ENCODE peak calls at places on chromosome 14, in six cellular contexts. K, W, X, Z, U and Q are unnamed samples.

GRCh38 chr14:68566075-68566474 is 226.8 kb downstream of the ZFP36L1 start:
- DNase-seq in K (no peak), W (no peak), X (no peak), Z (no peak), U (peak), Q (no peak)

GRCh38 chr14:104283197-104284106 is 145.1 kb downstream of the KIF26A start:
- DNase-seq in K (no peak), W (no peak), X (no peak), Z (no peak), U (no peak), Q (no peak)

GRCh38 chr14:74290415-74290814 is 12.3 kb downstream of the ABCD4 start:
- DNase-seq in K (no peak), W (peak), X (no peak), Z (no peak), U (no peak), Q (peak)

GRCh38 chr14:31770271-31770670 is 209.1 kb downstream of the NUBPL start:
- DNase-seq in K (no peak), W (no peak), X (no peak), Z (no peak), U (no peak), Q (no peak)

GRCh38 chr14:20662968-20663731 is 21.2 kb upstream of the RNASE4 start:
- DNase-seq in K (peak), W (peak), X (peak), Z (peak), U (peak), Q (peak)

GRCh38 chr14:61927015-61927414 is 164.8 kb downstream of the SNAPC1 start:
- DNase-seq in K (no peak), W (no peak), X (no peak), Z (no peak), U (no peak), Q (peak)

GRCh38 chr14:37592288-37593274 is 2.5 kb downstream of the FOXA1 start:
- DNase-seq in K (no peak), W (no peak), X (no peak), Z (no peak), U (no peak), Q (no peak)

GRCh38 chr14:53628747-53629146 is 327.9 kb downstream of the BMP4 start:
- DNase-seq in K (no peak), W (no peak), X (no peak), Z (no peak), U (no peak), Q (no peak)

GRCh38 chr14:26286806-26287205 is 311.0 kb downstream of the NOVA1 start:
- DNase-seq in K (no peak), W (no peak), X (no peak), Z (no peak), U (no peak), Q (peak)

GRCh38 chr14:105204206-105204930 is 23.3 kb upstream of the NUDT14 start:
- DNase-seq in K (no peak), W (no peak), X (no peak), Z (no peak), U (no peak), Q (no peak)

GRCh38 chr14:26218858-26219257 is 379.0 kb downstream of the NOVA1 start:
- DNase-seq in K (no peak), W (no peak), X (no peak), Z (no peak), U (no peak), Q (no peak)

GRCh38 chr14:65229431-65230286 is 127.3 kb upstream of the MAX start:
- DNase-seq in K (no peak), W (peak), X (no peak), Z (no peak), U (peak), Q (no peak)

GRCh38 chr14:104140463-104141331 is 2.3 kb downstream of the KIF26A start:
- DNase-seq in K (no peak), W (no peak), X (no peak), Z (no peak), U (no peak), Q (no peak)

GRCh38 chr14:68291820-68292219 is 472.2 kb downstream of the RAD51B start:
- DNase-seq in K (peak), W (no peak), X (peak), Z (no peak), U (peak), Q (no peak)

GRCh38 chr14:100676089-100676685 is 50.5 kb upstream of the DLK1 start:
- DNase-seq in K (no peak), W (peak), X (no peak), Z (no peak), U (no peak), Q (no peak)

GRCh38 chr14:23387916-23388882 is 11.4 kb downstream of the CMTM5 start:
- DNase-seq in K (no peak), W (no peak), X (no peak), Z (no peak), U (no peak), Q (no peak)

GRCh38 chr14:103348154-103348553 is 14.1 kb downstream of the EIF5 start:
- DNase-seq in K (no peak), W (no peak), X (no peak), Z (no peak), U (no peak), Q (peak)

GRCh38 chr14:53412819-53413664 is 259.9 kb upstream of the DDHD1 start:
- DNase-seq in K (no peak), W (no peak), X (no peak), Z (no peak), U (peak), Q (no peak)

GRCh38 chr14:75969891-75970290 is 11.9 kb downstream of the TGFB3 start:
- DNase-seq in K (no peak), W (no peak), X (no peak), Z (no peak), U (no peak), Q (no peak)

GRCh38 chr14:81536125-81536771 is 2.6 kb upstream of the SEL1L start:
- DNase-seq in K (no peak), W (no peak), X (no peak), Z (no peak), U (no peak), Q (no peak)

GRCh38 chr14:89388853-89389252 is 28.2 kb downstream of the FOXN3 start:
- DNase-seq in K (no peak), W (no peak), X (no peak), Z (no peak), U (no peak), Q (peak)

GRCh38 chr14:56189306-56189705 is 71.1 kb downstream of the PELI2 start:
- DNase-seq in K (no peak), W (no peak), X (no peak), Z (no peak), U (no peak), Q (peak)

GRCh38 chr14:53509845-53510244 is 356.7 kb upstream of the DDHD1 start:
- DNase-seq in K (no peak), W (no peak), X (no peak), Z (no peak), U (no peak), Q (peak)

GRCh38 chr14:103108749-103109207 is 14.3 kb downstream of the EXOC3L4 start:
- DNase-seq in K (no peak), W (peak), X (no peak), Z (no peak), U (no peak), Q (peak)

GRCh38 chr14:29217813-29218450 is 451.3 kb downstream of the FOXG1 start:
- DNase-seq in K (no peak), W (no peak), X (no peak), Z (no peak), U (peak), Q (peak)

GRCh38 chr14:37472906-37473305 is 122.1 kb downstream of the FOXA1 start:
- DNase-seq in K (no peak), W (no peak), X (no peak), Z (no peak), U (no peak), Q (no peak)

GRCh38 chr14:26702721-26703250 is 105.0 kb upstream of the NOVA1 start:
- DNase-seq in K (no peak), W (no peak), X (no peak), Z (no peak), U (no peak), Q (no peak)

GRCh38 chr14:101627913-101628257 is 66.6 kb downstream of the DIO3 start:
- DNase-seq in K (no peak), W (no peak), X (no peak), Z (no peak), U (no peak), Q (no peak)

GRCh38 chr14:52694761-52695480 is 437 bp downstream of the ERO1A start:
- DNase-seq in K (no peak), W (peak), X (no peak), Z (peak), U (peak), Q (peak)

GRCh38 chr14:94473666-94474410 is 2.2 kb downstream of the SERPINA9 start:
- DNase-seq in K (no peak), W (no peak), X (no peak), Z (no peak), U (no peak), Q (no peak)
- H3K27ac ChIP-seq in K (no peak), W (no peak), X (no peak), Z (no peak), U (no peak), Q (no peak)

DNA sequence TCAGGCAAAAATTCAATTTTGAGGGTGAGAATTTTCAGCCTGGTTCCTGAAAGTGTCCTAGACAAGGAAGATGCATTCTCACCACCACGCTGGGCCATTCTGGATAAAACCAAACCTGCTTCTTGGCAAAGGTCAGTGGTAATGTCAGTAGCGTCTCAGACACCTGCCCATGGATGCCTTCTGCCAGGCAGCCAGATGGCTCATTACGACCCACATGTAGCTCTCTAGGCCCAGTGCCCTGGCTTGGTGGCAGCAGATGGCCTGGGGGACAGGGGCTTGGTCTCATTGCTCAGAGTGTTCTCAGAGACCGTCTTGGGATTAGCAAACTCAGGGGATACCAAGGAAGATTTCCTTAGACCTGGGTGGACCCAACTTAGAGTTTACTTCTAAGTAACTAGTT is 105.1 kb downstream of the ARF6 start:
- DNase-seq in K (no peak), W (no peak), X (no peak), Z (no peak), U (no peak), Q (no peak)
- TF ChIP-seq CEBPB in K (no peak), W (no peak), X (no peak), Z (no peak), U (no peak), Q (no peak)

GRCh38 chr14:90807060-90807459 is 9.2 kb downstream of the TTC7B start:
- DNase-seq in K (no peak), W (no peak), X (no peak), Z (no peak), U (no peak), Q (no peak)
- H3K9ac ChIP-seq in K (no peak), W (peak), X (no peak), Z (no peak), U (no peak), Q (no peak)

DNA sequence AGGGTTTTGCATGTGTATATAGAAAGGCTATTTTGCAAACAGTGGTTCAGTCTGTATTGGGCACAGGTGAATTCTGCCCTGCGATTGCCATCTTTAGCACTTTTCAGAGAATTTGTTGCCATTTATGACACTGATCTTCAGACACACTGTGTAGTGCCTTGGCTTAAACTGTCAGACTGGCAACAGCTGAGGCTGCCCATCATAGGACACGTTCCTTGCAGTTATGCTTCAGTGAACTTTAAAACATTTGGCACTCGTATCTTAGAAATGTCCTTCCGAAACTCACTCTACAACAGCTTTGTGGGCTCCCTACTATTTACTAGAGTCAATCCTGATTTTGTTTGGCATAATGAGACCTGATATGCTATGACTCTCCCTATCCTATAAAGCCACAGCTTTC is 29.1 kb downstream of the AP5M1 start:
- DNase-seq in K (no peak), W (no peak), X (no peak), Z (no peak), U (no peak), Q (no peak)
- H3K27ac ChIP-seq in K (no peak), W (no peak), X (no peak), Z (no peak), U (no peak), Q (no peak)

DNA sequence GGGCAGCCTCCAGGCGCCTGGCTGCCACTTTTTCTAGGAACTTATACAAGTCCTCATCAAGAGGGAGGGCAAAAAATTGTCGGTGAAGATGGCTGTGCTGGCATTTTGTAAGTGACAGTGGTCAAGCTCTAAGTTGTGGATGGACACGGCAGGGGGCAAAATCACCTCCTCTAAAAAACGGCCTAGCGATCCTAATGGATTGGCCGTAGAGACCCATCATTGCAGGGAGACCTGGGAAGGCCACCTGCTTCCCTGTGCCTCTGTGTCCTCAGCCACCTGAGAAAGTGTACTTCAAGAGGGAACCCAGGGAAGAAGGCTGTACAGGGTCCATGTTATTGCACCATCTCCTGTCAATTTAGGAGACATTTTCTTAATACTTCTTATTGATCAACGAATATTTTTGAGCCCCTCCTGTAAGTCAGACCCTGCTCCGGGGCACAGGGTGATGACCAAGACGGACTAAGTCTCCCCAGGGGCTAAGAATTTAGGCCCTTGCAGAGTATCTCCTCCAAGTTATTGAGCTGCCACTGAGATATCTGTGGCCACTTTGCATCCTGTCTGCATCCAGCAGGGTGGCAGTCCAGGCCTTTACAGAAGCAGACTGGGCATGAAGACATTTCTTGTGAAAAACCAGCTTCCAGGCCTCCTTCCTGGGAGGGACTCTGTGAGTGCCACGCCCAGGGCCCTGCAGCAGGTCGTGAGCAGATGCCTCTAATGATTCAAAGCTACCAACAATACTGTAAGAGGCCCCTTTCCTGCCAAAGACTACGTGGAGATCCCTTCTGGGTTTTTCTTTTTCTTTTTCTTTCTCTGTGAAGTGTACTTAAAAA is 40.5 kb downstream of the PSMA6 start:
- DNase-seq in K (no peak), W (peak), X (no peak), Z (no peak), U (no peak), Q (no peak)
- TF ChIP-seq CEBPB in K (no peak), W (no peak), X (no peak), Z (no peak), U (peak), Q (no peak)

GRCh38 chr14:96039633-96040311 is 610 bp downstream of the C14orf132 start:
- DNase-seq in K (no peak), W (no peak), X (no peak), Z (no peak), U (no peak), Q (peak)

GRCh38 chr14:96038558-96038919 is 623 bp upstream of the C14orf132 start:
- DNase-seq in K (peak), W (no peak), X (no peak), Z (no peak), U (no peak), Q (no peak)

GRCh38 chr14:96042218-96042930 is 3.2 kb downstream of the C14orf132 start:
- DNase-seq in K (no peak), W (no peak), X (no peak), Z (no peak), U (no peak), Q (peak)

GRCh38 chr14:96038920-96039632 is at the start of gene C14orf132:
- DNase-seq in K (peak), W (peak), X (no peak), Z (no peak), U (no peak), Q (peak)

GRCh38 chr14:96040836-96041371 is 1.7 kb downstream of the C14orf132 start:
- DNase-seq in K (no peak), W (no peak), X (no peak), Z (no peak), U (no peak), Q (peak)
- H3K9ac ChIP-seq in K (no peak), W (no peak), X (no peak), Z (no peak), U (no peak), Q (no peak)

GRCh38 chr14:99064262-99064954 is 207.6 kb downstream of the BCL11B start:
- DNase-seq in K (no peak), W (no peak), X (no peak), Z (no peak), U (no peak), Q (no peak)
- H3K27ac ChIP-seq in K (no peak), W (no peak), X (no peak), Z (no peak), U (no peak), Q (no peak)

GRCh38 chr14:58873228-58873953 is 235.6 kb downstream of the DACT1 start:
- DNase-seq in K (no peak), W (no peak), X (no peak), Z (no peak), U (no peak), Q (no peak)
- TF ChIP-seq CEBPB in K (no peak), W (no peak), X (no peak), Z (no peak), U (no peak), Q (no peak)

GRCh38 chr14:54836231-54836630 is 66.4 kb downstream of the GCH1 start:
- DNase-seq in K (no peak), W (no peak), X (no peak), Z (no peak), U (no peak), Q (no peak)
- H3K9ac ChIP-seq in K (no peak), W (no peak), X (no peak), Z (no peak), U (no peak), Q (no peak)

DNA sequence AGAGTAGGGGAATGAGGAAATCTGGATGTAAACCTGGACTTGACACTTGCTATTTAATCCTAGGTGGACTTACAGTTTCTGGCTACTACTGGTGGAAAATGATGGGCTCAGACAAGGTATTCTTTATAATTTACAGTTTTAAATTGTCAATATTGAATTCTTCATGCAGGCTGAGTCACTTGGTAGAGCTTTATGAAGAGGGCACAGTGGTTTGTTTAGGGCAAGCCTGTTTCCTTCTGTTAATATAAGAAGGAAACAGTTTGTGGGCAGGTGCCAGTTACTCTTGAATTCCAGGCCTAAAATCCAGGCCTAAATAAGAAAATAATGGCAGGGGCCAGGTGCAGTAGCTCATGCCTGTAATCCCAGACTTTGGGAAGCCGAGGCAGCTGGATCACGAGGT is 355.8 kb upstream of the RGS6 start:
- DNase-seq in K (no peak), W (no peak), X (no peak), Z (no peak), U (no peak), Q (no peak)
- H3K27ac ChIP-seq in K (no peak), W (no peak), X (no peak), Z (no peak), U (no peak), Q (no peak)